ENCODE peak calls at places on chromosomes 12 and 14, in six cellular contexts. Q is Peyer's patch; R is SW 1271; Y is activated CD8-positive, alpha-beta T cell treated with anti-CD3 and anti-CD28 coated beads, Interleukin-2, amount 10 ng/mL, durations not matched to agents 7 days and 5 days; K is neural crest cell; V is stimulated activated CD8-positive, alpha-beta memory T cell treated with anti-CD3 and anti-CD28 coated beads, Interleukin-4, amount 100 ng/mL, for 24 hours. U is an unnamed sample.

GRCh38 chr14:32381869-32382268 is 52.8 kb downstream of the AKAP6 start:
- DNase-seq in Q (no peak), R (no peak), Y (no peak), K (no peak), V (no peak), U (no peak)

GRCh38 chr12:107631715-107632114 is 53.9 kb upstream of the PWP1 start:
- DNase-seq in Q (no peak), R (no peak), Y (no peak), K (no peak), V (no peak), U (no peak)

GRCh38 chr14:68377459-68377858 is 415.4 kb downstream of the ZFP36L1 start:
- DNase-seq in Q (peak), R (no peak), Y (no peak), K (peak), V (no peak), U (no peak)

GRCh38 chr12:49502590-49502989 is 36.2 kb upstream of the KCNH3 start:
- DNase-seq in Q (no peak), R (no peak), Y (no peak), K (no peak), V (no peak), U (no peak)

GRCh38 chr12:116164976-116165425 is 112.5 kb downstream of the MED13L start:
- DNase-seq in Q (no peak), R (peak), Y (no peak), K (no peak), V (no peak), U (no peak)

GRCh38 chr12:72476301-72476700 is 204.1 kb downstream of the TRHDE start:
- DNase-seq in Q (no peak), R (no peak), Y (no peak), K (no peak), V (no peak), U (no peak)

GRCh38 chr12:110269622-110270124 is 11.4 kb upstream of the ATP2A2 start:
- DNase-seq in Q (no peak), R (peak), Y (no peak), K (no peak), V (no peak), U (no peak)

GRCh38 chr14:61326149-61326548 is 4.8 kb downstream of the PRKCH start:
- DNase-seq in Q (no peak), R (no peak), Y (peak), K (no peak), V (no peak), U (no peak)

GRCh38 chr12:82745807-82746206 is 59.1 kb downstream of the TMTC2 start:
- DNase-seq in Q (no peak), R (no peak), Y (no peak), K (no peak), V (no peak), U (no peak)

GRCh38 chr12:116799955-116800354 is 61.8 kb downstream of the RNFT2 start:
- DNase-seq in Q (no peak), R (no peak), Y (no peak), K (no peak), V (no peak), U (no peak)

GRCh38 chr12:14723763-14724162 is 27.4 kb upstream of the GUCY2C start:
- DNase-seq in Q (peak), R (peak), Y (peak), K (peak), V (peak), U (peak)

GRCh38 chr12:91319071-91319760 is 136.6 kb upstream of the DCN start:
- DNase-seq in Q (no peak), R (no peak), Y (no peak), K (no peak), V (no peak), U (no peak)

GRCh38 chr14:37237094-37237493 is 39.4 kb downstream of the MIPOL1 start:
- DNase-seq in Q (no peak), R (no peak), Y (no peak), K (no peak), V (no peak), U (no peak)

GRCh38 chr14:98900236-98900635 is 371.8 kb downstream of the BCL11B start:
- DNase-seq in Q (no peak), R (no peak), Y (no peak), K (no peak), V (no peak), U (no peak)

GRCh38 chr14:55579724-55580400 is at the start of gene KTN1:
- DNase-seq in Q (peak), R (peak), Y (peak), K (peak), V (peak), U (peak)

GRCh38 chr14:85534435-85534834 is 4.5 kb downstream of the FLRT2 start:
- DNase-seq in Q (no peak), R (no peak), Y (no peak), K (peak), V (no peak), U (no peak)

GRCh38 chr12:90922068-90922743 is 32.8 kb downstream of the CCER1 start:
- DNase-seq in Q (no peak), R (no peak), Y (no peak), K (no peak), V (no peak), U (no peak)